ENCODE peak calls at places on chromosomes 16 and 17, in nine cellular contexts. One of them, this sample, is unnamed.
A peak's percentile ranks its signal among the peaks of the same experiment; 100 is the strongest.

GRCh38 chr17:1058423-1059130 is 61.6 kb downstream of the TIMM22 start:
- DNase-seq in progenitor cell of endocrine pancreas: no peak
- DNase-seq in Kasumi-1: peak; percentile 15
- DNase-seq in OCI-LY7: peak; percentile 32
- DNase-seq in activated CD8-positive, alpha-beta memory T cell treated with anti-CD3 and anti-CD28 coated beads for 1 hour: no peak
- DNase-seq in stimulated activated CD4-positive, alpha-beta T cell treated with anti-CD3 and anti-CD28 coated beads, Interleukin-12 subunit alpha, Interleukin-12 subunit beta, amount 100 ng/mL, for 24 hours: peak; percentile 65
- DNase-seq in germinal center: peak; percentile 30
- DNase-seq in skeletal muscle cell: no peak
- DNase-seq in WTC11: peak; percentile 77
- DNase-seq in this sample: no peak

GRCh38 chr17:38510424-38511125 is 82.3 kb downstream of the ARHGAP23 start:
- DNase-seq in progenitor cell of endocrine pancreas: peak; percentile 39
- DNase-seq in Kasumi-1: no peak
- DNase-seq in OCI-LY7: no peak
- DNase-seq in activated CD8-positive, alpha-beta memory T cell treated with anti-CD3 and anti-CD28 coated beads for 1 hour: no peak
- DNase-seq in stimulated activated CD4-positive, alpha-beta T cell treated with anti-CD3 and anti-CD28 coated beads, Interleukin-12 subunit alpha, Interleukin-12 subunit beta, amount 100 ng/mL, for 24 hours: no peak
- DNase-seq in germinal center: no peak
- DNase-seq in skeletal muscle cell: no peak
- DNase-seq in WTC11: peak; percentile 65
- DNase-seq in this sample: no peak

GRCh38 chr17:33225509-33225908 is 67.6 kb downstream of the ASIC2 start:
- DNase-seq in progenitor cell of endocrine pancreas: no peak
- DNase-seq in Kasumi-1: no peak
- DNase-seq in OCI-LY7: no peak
- DNase-seq in activated CD8-positive, alpha-beta memory T cell treated with anti-CD3 and anti-CD28 coated beads for 1 hour: no peak
- DNase-seq in stimulated activated CD4-positive, alpha-beta T cell treated with anti-CD3 and anti-CD28 coated beads, Interleukin-12 subunit alpha, Interleukin-12 subunit beta, amount 100 ng/mL, for 24 hours: no peak
- DNase-seq in germinal center: no peak
- DNase-seq in skeletal muscle cell: no peak
- DNase-seq in WTC11: no peak
- DNase-seq in this sample: no peak

GRCh38 chr17:18257747-18258355 is 687 bp downstream of the FLII start:
- DNase-seq in progenitor cell of endocrine pancreas: peak; percentile 41
- DNase-seq in Kasumi-1: peak; percentile 1
- DNase-seq in OCI-LY7: peak; percentile 58
- DNase-seq in activated CD8-positive, alpha-beta memory T cell treated with anti-CD3 and anti-CD28 coated beads for 1 hour: no peak
- DNase-seq in stimulated activated CD4-positive, alpha-beta T cell treated with anti-CD3 and anti-CD28 coated beads, Interleukin-12 subunit alpha, Interleukin-12 subunit beta, amount 100 ng/mL, for 24 hours: peak; percentile 44
- DNase-seq in germinal center: peak; percentile 64
- DNase-seq in skeletal muscle cell: no peak
- DNase-seq in WTC11: peak; percentile 69
- DNase-seq in this sample: no peak

GRCh38 chr17:13016881-13017622 is 775 bp downstream of the ELAC2 start:
- DNase-seq in progenitor cell of endocrine pancreas: no peak
- DNase-seq in Kasumi-1: no peak
- DNase-seq in OCI-LY7: no peak
- DNase-seq in activated CD8-positive, alpha-beta memory T cell treated with anti-CD3 and anti-CD28 coated beads for 1 hour: no peak
- DNase-seq in stimulated activated CD4-positive, alpha-beta T cell treated with anti-CD3 and anti-CD28 coated beads, Interleukin-12 subunit alpha, Interleukin-12 subunit beta, amount 100 ng/mL, for 24 hours: no peak
- DNase-seq in germinal center: no peak
- DNase-seq in skeletal muscle cell: no peak
- DNase-seq in WTC11: no peak
- DNase-seq in this sample: no peak

GRCh38 chr17:56834380-56835258 is 668 bp downstream of the DGKE start:
- DNase-seq in progenitor cell of endocrine pancreas: peak; percentile 47
- DNase-seq in Kasumi-1: peak; percentile 73
- DNase-seq in OCI-LY7: peak; percentile 69
- DNase-seq in activated CD8-positive, alpha-beta memory T cell treated with anti-CD3 and anti-CD28 coated beads for 1 hour: peak; percentile 37
- DNase-seq in stimulated activated CD4-positive, alpha-beta T cell treated with anti-CD3 and anti-CD28 coated beads, Interleukin-12 subunit alpha, Interleukin-12 subunit beta, amount 100 ng/mL, for 24 hours: peak; percentile 55
- DNase-seq in germinal center: peak; percentile 58
- DNase-seq in skeletal muscle cell: no peak
- DNase-seq in WTC11: peak; percentile 62
- DNase-seq in this sample: no peak

GRCh38 chr16:81432899-81433560 is 11.6 kb upstream of the CMIP start:
- DNase-seq in progenitor cell of endocrine pancreas: no peak
- DNase-seq in Kasumi-1: no peak
- DNase-seq in OCI-LY7: peak; percentile 97
- DNase-seq in activated CD8-positive, alpha-beta memory T cell treated with anti-CD3 and anti-CD28 coated beads for 1 hour: no peak
- DNase-seq in stimulated activated CD4-positive, alpha-beta T cell treated with anti-CD3 and anti-CD28 coated beads, Interleukin-12 subunit alpha, Interleukin-12 subunit beta, amount 100 ng/mL, for 24 hours: no peak
- DNase-seq in germinal center: no peak
- DNase-seq in skeletal muscle cell: no peak
- DNase-seq in WTC11: no peak
- DNase-seq in this sample: no peak

GRCh38 chr16:56708418-56708817 is 21.5 kb upstream of the NUP93 start:
- DNase-seq in progenitor cell of endocrine pancreas: no peak
- DNase-seq in Kasumi-1: no peak
- DNase-seq in OCI-LY7: peak; percentile 86
- DNase-seq in activated CD8-positive, alpha-beta memory T cell treated with anti-CD3 and anti-CD28 coated beads for 1 hour: no peak
- DNase-seq in stimulated activated CD4-positive, alpha-beta T cell treated with anti-CD3 and anti-CD28 coated beads, Interleukin-12 subunit alpha, Interleukin-12 subunit beta, amount 100 ng/mL, for 24 hours: no peak
- DNase-seq in germinal center: no peak
- DNase-seq in skeletal muscle cell: no peak
- DNase-seq in WTC11: no peak
- DNase-seq in this sample: no peak

GRCh38 chr16:89534147-89534788 is 26.1 kb downstream of the SPG7 start:
- DNase-seq in progenitor cell of endocrine pancreas: no peak
- DNase-seq in Kasumi-1: peak; percentile 97
- DNase-seq in OCI-LY7: peak; percentile 56
- DNase-seq in activated CD8-positive, alpha-beta memory T cell treated with anti-CD3 and anti-CD28 coated beads for 1 hour: no peak
- DNase-seq in stimulated activated CD4-positive, alpha-beta T cell treated with anti-CD3 and anti-CD28 coated beads, Interleukin-12 subunit alpha, Interleukin-12 subunit beta, amount 100 ng/mL, for 24 hours: no peak
- DNase-seq in germinal center: peak; percentile 54
- DNase-seq in skeletal muscle cell: peak; percentile 39
- DNase-seq in WTC11: no peak
- DNase-seq in this sample: no peak

GRCh38 chr17:12081720-12082119 is 61.0 kb downstream of the MAP2K4 start:
- DNase-seq in progenitor cell of endocrine pancreas: no peak
- DNase-seq in Kasumi-1: no peak
- DNase-seq in OCI-LY7: no peak
- DNase-seq in activated CD8-positive, alpha-beta memory T cell treated with anti-CD3 and anti-CD28 coated beads for 1 hour: no peak
- DNase-seq in stimulated activated CD4-positive, alpha-beta T cell treated with anti-CD3 and anti-CD28 coated beads, Interleukin-12 subunit alpha, Interleukin-12 subunit beta, amount 100 ng/mL, for 24 hours: no peak
- DNase-seq in germinal center: no peak
- DNase-seq in skeletal muscle cell: no peak
- DNase-seq in WTC11: no peak
- DNase-seq in this sample: no peak

GRCh38 chr16:73413469-73414190 is 365.7 kb upstream of the ZFHX3 start:
- DNase-seq in progenitor cell of endocrine pancreas: no peak
- DNase-seq in Kasumi-1: no peak
- DNase-seq in OCI-LY7: no peak
- DNase-seq in activated CD8-positive, alpha-beta memory T cell treated with anti-CD3 and anti-CD28 coated beads for 1 hour: no peak
- DNase-seq in stimulated activated CD4-positive, alpha-beta T cell treated with anti-CD3 and anti-CD28 coated beads, Interleukin-12 subunit alpha, Interleukin-12 subunit beta, amount 100 ng/mL, for 24 hours: no peak
- DNase-seq in germinal center: no peak
- DNase-seq in skeletal muscle cell: no peak
- DNase-seq in WTC11: no peak
- DNase-seq in this sample: no peak

GRCh38 chr17:42277342-42277712 is 1.1 kb upstream of the STAT5B start:
- DNase-seq in progenitor cell of endocrine pancreas: no peak
- DNase-seq in Kasumi-1: peak; percentile 12
- DNase-seq in OCI-LY7: no peak
- DNase-seq in activated CD8-positive, alpha-beta memory T cell treated with anti-CD3 and anti-CD28 coated beads for 1 hour: no peak
- DNase-seq in stimulated activated CD4-positive, alpha-beta T cell treated with anti-CD3 and anti-CD28 coated beads, Interleukin-12 subunit alpha, Interleukin-12 subunit beta, amount 100 ng/mL, for 24 hours: no peak
- DNase-seq in germinal center: no peak
- DNase-seq in skeletal muscle cell: no peak
- DNase-seq in WTC11: no peak
- DNase-seq in this sample: no peak

GRCh38 chr17:73302189-73302588 is 9.6 kb downstream of the CDC42EP4 start:
- DNase-seq in progenitor cell of endocrine pancreas: no peak
- DNase-seq in Kasumi-1: no peak
- DNase-seq in OCI-LY7: no peak
- DNase-seq in activated CD8-positive, alpha-beta memory T cell treated with anti-CD3 and anti-CD28 coated beads for 1 hour: no peak
- DNase-seq in stimulated activated CD4-positive, alpha-beta T cell treated with anti-CD3 and anti-CD28 coated beads, Interleukin-12 subunit alpha, Interleukin-12 subunit beta, amount 100 ng/mL, for 24 hours: no peak
- DNase-seq in germinal center: no peak
- DNase-seq in skeletal muscle cell: no peak
- DNase-seq in WTC11: no peak
- DNase-seq in this sample: no peak

GRCh38 chr16:4293822-4294457 is 21.1 kb upstream of the TFAP4 start:
- DNase-seq in progenitor cell of endocrine pancreas: peak; percentile 37
- DNase-seq in Kasumi-1: peak; percentile 36
- DNase-seq in OCI-LY7: no peak
- DNase-seq in activated CD8-positive, alpha-beta memory T cell treated with anti-CD3 and anti-CD28 coated beads for 1 hour: no peak
- DNase-seq in stimulated activated CD4-positive, alpha-beta T cell treated with anti-CD3 and anti-CD28 coated beads, Interleukin-12 subunit alpha, Interleukin-12 subunit beta, amount 100 ng/mL, for 24 hours: no peak
- DNase-seq in germinal center: no peak
- DNase-seq in skeletal muscle cell: peak; percentile 53
- DNase-seq in WTC11: peak; percentile 81
- DNase-seq in this sample: no peak